ENCODE peak calls at places on chromosomes 11 and 22, in ten cellular contexts. O is right lobe of liver, X is uterus, F is cardiac muscle cell, B is HFF-Myc, P is progenitor cell of endocrine pancreas, A is GM20000, M is thoracic aorta, G is tibial nerve, U is osteoblast. S is an unnamed sample.

GRCh38 chr11:24373516-24373915 is 123.3 kb upstream of the LUZP2 start:
- DNase-seq in O (no peak), X (no peak), F (no peak), B (no peak), P (no peak), A (no peak), M (no peak), G (no peak), U (no peak), S (no peak)

GRCh38 chr22:41913842-41914534 is 886 bp downstream of the SHISA8 start:
- DNase-seq in O (no peak), X (no peak), F (no peak), B (no peak), P (peak), A (no peak), M (no peak), G (no peak), U (peak), S (peak)

GRCh38 chr22:19469421-19469820 is 9.6 kb downstream of the UFD1 start:
- DNase-seq in O (no peak), X (no peak), F (no peak), B (no peak), P (no peak), A (no peak), M (no peak), G (no peak), U (no peak), S (no peak)

GRCh38 chr11:103491777-103492176 is 382.6 kb downstream of the DYNC2H1 start:
- DNase-seq in O (no peak), X (no peak), F (no peak), B (no peak), P (no peak), A (no peak), M (no peak), G (no peak), U (no peak), S (no peak)

GRCh38 chr22:48406161-48406560 is 1421.5 kb downstream of the BRD1 start:
- DNase-seq in O (no peak), X (no peak), F (no peak), B (no peak), P (no peak), A (no peak), M (no peak), G (no peak), U (no peak), S (no peak)

GRCh38 chr11:6855971-6856542 is 6.8 kb upstream of the OR10A2 start:
- DNase-seq in O (no peak), X (peak), F (peak), B (no peak), P (no peak), A (no peak), M (no peak), G (no peak), U (no peak), S (no peak)

GRCh38 chr11:69052343-69053168 is 3.8 kb downstream of the TPCN2 start:
- DNase-seq in O (no peak), X (no peak), F (no peak), B (no peak), P (no peak), A (peak), M (no peak), G (no peak), U (peak), S (no peak)

GRCh38 chr22:19109198-19110063 is 12.8 kb downstream of the DGCR2 start:
- DNase-seq in O (no peak), X (no peak), F (peak), B (no peak), P (no peak), A (peak), M (no peak), G (peak), U (no peak), S (no peak)

GRCh38 chr22:44608606-44609226 is 93.3 kb upstream of the PRR5 start:
- DNase-seq in O (no peak), X (no peak), F (no peak), B (no peak), P (no peak), A (no peak), M (no peak), G (no peak), U (no peak), S (no peak)

GRCh38 chr11:31875861-31876625 is 64.9 kb upstream of the PAX6 start:
- DNase-seq in O (no peak), X (no peak), F (no peak), B (no peak), P (peak), A (no peak), M (no peak), G (no peak), U (no peak), S (no peak)

GRCh38 chr11:117019871-117020270 is 78.4 kb downstream of the SIK3 start:
- DNase-seq in O (no peak), X (no peak), F (no peak), B (no peak), P (no peak), A (no peak), M (no peak), G (no peak), U (no peak), S (no peak)

GRCh38 chr22:49057910-49058309 is 769.8 kb downstream of the BRD1 start:
- DNase-seq in O (no peak), X (no peak), F (no peak), B (no peak), P (no peak), A (no peak), M (no peak), G (no peak), U (no peak), S (no peak)

GRCh38 chr11:94576306-94576705 is 9.1 kb downstream of the PIWIL4 start:
- DNase-seq in O (no peak), X (no peak), F (no peak), B (no peak), P (no peak), A (no peak), M (no peak), G (no peak), U (no peak), S (no peak)

GRCh38 chr22:33404723-33405122 is 346.5 kb upstream of the SYN3 start:
- DNase-seq in O (no peak), X (no peak), F (no peak), B (no peak), P (no peak), A (no peak), M (no peak), G (no peak), U (no peak), S (no peak)

GRCh38 chr22:36374603-36375024 is 13.2 kb downstream of the MYH9 start:
- DNase-seq in O (peak), X (peak), F (peak), B (no peak), P (no peak), A (no peak), M (no peak), G (no peak), U (peak), S (no peak)

DNA sequence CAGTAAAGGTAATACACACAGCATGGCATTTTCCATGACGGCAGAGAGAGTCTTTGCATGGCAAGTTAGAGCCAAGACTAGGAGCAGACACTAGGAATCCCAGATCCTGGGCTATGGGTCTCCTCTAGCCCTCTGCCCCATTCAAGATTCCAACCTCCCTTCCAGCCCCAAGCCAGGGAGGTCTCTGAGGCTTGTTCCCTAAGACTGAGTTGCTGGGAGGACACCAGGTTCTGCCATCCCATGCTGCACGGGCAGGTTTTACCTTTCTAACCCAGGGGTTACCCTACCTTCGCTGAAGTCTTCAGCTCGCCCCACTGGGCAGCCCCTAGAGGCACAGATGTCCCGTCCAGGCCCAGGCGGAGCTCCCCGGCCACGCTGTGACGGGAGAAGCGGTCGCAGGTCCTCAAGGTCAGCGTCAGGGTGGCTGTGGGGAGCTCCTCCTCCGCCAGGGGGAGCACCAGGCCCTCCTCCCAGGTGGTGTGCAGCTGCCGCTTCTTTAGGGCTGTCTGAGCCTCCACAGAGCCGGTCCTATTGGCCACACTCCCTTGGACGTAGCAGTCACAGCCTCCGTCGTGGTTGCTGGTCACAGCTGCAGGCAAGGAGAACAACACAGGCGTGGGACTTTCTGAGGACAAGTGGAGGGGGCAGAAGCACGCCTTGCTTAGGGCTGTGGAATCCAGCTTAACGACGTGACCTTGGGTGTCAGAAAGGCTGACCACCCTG is 33.8 kb downstream of the SYT13 start:
- DNase-seq in O (no peak), X (no peak), F (peak), B (no peak), P (peak), A (peak), M (no peak), G (no peak), U (peak), S (peak)
- TF ChIP-seq CTCF in O (peak), X (peak), F (peak), B (peak), P (peak), A (peak), M (peak), G (peak), U (peak), S (peak)

DNA sequence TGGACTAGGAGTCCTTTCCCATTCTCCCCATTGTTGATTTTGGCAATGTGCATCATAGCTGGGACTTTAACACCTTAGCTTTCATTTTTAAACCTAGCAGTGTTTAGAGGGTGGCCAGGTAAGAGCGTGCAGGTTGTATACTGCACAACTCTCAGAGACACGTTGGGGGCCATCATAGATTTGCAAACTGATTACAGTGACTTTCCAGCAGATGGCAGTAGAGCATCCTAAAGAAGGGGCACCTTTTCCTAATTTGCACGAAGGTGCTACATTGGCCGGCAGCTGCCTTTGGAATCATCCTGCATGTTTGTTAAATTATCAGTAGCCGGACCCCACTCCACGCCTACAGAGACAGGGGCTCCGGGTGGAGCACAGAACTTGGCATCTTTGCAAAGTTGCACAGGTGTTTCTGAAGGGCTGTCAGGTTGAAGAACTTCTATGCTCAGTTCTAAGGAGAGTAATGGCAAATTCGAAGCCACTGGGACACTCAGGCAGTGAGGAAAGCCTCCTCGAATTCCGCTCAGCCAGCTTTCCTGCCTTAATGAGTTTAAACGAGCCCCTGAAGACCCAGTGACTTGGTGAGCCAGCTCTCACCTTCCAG is 7.7 kb downstream of the LHFPL7 start:
- DNase-seq in O (no peak), X (no peak), F (peak), B (no peak), P (no peak), A (peak), M (no peak), G (peak), U (peak), S (peak)
- TF ChIP-seq CTCF in O (peak), X (peak), F (peak), B (peak), P (peak), A (peak), M (peak), G (peak), U (peak), S (peak)

GRCh38 chr11:33835143-33835878 is 56.6 kb downstream of the LMO2 start:
- DNase-seq in O (no peak), X (peak), F (peak), B (no peak), P (no peak), A (no peak), M (no peak), G (peak), U (peak), S (no peak)
- TF ChIP-seq CTCF in O (peak), X (peak), F (peak), B (peak), P (no peak), A (no peak), M (no peak), G (peak), U (peak), S (no peak)

GRCh38 chr22:39017596-39018365 is 3.1 kb upstream of the APOBEC3D start:
- DNase-seq in O (no peak), X (no peak), F (no peak), B (no peak), P (no peak), A (no peak), M (no peak), G (no peak), U (peak), S (no peak)

GRCh38 chr22:39012525-39013516 is 1.2 kb upstream of the APOBEC3C start:
- DNase-seq in O (no peak), X (peak), F (peak), B (no peak), P (no peak), A (no peak), M (no peak), G (no peak), U (no peak), S (no peak)

GRCh38 chr22:39010946-39011625 is 3.0 kb upstream of the APOBEC3C start:
- DNase-seq in O (no peak), X (no peak), F (no peak), B (no peak), P (no peak), A (no peak), M (no peak), G (no peak), U (no peak), S (no peak)

GRCh38 chr22:39016592-39016991 is 2.5 kb downstream of the APOBEC3C start:
- DNase-seq in O (no peak), X (no peak), F (no peak), B (no peak), P (no peak), A (no peak), M (no peak), G (no peak), U (peak), S (no peak)

GRCh38 chr22:39013923-39014722 is at the start of gene APOBEC3C:
- DNase-seq in O (peak), X (peak), F (peak), B (peak), P (no peak), A (peak), M (peak), G (peak), U (peak), S (peak)
- TF ChIP-seq CTCF in O (no peak), X (no peak), F (peak), B (no peak), P (no peak), A (no peak), M (no peak), G (no peak), U (no peak), S (no peak)

GRCh38 chr11:27700351-27701261 is at the start of gene BDNF:
- DNase-seq in O (peak), X (no peak), F (peak), B (no peak), P (peak), A (peak), M (no peak), G (no peak), U (peak), S (no peak)

GRCh38 chr11:27699926-27700350 is 317 bp downstream of the BDNF start:
- DNase-seq in O (peak), X (no peak), F (no peak), B (no peak), P (no peak), A (no peak), M (no peak), G (no peak), U (peak), S (no peak)

GRCh38 chr11:27697679-27698275 is 2.5 kb downstream of the BDNF start:
- DNase-seq in O (no peak), X (no peak), F (peak), B (no peak), P (no peak), A (no peak), M (no peak), G (no peak), U (no peak), S (no peak)

GRCh38 chr11:27698872-27699241 is 1.4 kb downstream of the BDNF start:
- DNase-seq in O (peak), X (peak), F (peak), B (peak), P (peak), A (peak), M (no peak), G (peak), U (peak), S (peak)

DNA sequence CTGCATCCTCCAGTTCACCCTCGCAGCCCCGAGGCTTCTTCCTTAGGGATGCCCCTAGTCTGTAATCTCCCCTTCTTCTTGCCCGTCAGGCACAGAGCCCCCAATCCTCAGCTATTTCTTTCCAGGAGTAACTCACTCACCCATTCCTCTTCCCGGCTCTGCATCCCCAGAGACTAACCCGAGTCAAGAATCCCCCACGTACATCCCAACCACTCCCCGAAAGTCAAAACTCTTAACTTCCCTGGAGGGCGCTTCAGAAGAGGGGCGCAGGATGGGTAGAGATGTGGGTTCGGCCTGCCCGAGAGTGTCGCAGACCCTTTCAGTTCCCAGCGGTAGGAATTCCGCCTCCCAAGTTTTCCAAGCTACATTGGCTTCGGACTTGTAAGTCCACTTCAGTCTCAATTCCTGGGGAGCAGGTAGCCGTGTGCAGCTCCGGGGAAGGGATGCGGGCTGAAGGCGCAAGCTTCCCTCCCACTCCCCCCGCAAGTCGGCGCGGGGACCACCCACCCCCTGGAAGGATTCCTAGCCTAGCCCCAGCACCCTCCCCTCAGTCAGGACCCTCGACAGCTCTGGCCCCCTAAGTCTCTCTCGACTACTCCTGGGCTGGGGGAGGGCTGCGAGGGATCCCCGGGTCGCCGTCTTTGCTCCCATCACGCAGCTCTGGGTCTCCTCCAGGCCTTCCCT is 871 bp downstream of the BDNF start:
- DNase-seq in O (no peak), X (no peak), F (peak), B (no peak), P (no peak), A (no peak), M (no peak), G (no peak), U (no peak), S (no peak)
- TF ChIP-seq CTCF in O (no peak), X (no peak), F (no peak), B (no peak), P (no peak), A (no peak), M (no peak), G (no peak), U (no peak), S (no peak)

DNA sequence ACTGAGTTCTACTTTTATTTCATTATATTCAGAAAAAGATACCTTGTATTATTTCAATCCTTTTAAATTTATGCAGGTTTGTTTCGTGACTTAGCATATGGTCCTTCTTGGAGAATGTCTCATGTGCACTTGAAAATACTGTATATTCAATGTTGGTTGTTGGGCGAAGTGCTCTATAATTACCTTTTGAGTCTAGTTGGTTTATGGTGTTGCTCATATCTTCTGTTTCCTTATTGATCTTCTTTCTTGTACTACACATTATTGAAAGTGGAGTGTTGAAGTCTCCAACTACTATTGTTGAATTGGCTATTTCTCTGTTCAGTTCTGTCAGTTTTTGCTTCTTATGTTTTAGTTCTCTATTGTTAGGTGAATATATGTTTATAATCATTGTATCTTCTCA is 90.4 kb downstream of the KCNQ1OT1 start:
- DNase-seq in O (no peak), X (no peak), F (no peak), B (no peak), P (no peak), A (no peak), M (no peak), G (no peak), U (no peak), S (no peak)
- TF ChIP-seq CTCF in O (no peak), X (no peak), F (no peak), B (no peak), P (no peak), A (no peak), M (no peak), G (no peak), U (no peak), S (no peak)

GRCh38 chr11:118629761-118630661 is 22.6 kb downstream of the PHLDB1 start:
- DNase-seq in O (no peak), X (no peak), F (no peak), B (no peak), P (no peak), A (no peak), M (no peak), G (no peak), U (peak), S (no peak)

GRCh38 chr11:118627566-118627965 is 20.2 kb downstream of the PHLDB1 start:
- DNase-seq in O (no peak), X (no peak), F (no peak), B (no peak), P (no peak), A (no peak), M (no peak), G (no peak), U (no peak), S (no peak)

GRCh38 chr11:118628031-118628430 is 20.6 kb downstream of the PHLDB1 start:
- DNase-seq in O (no peak), X (no peak), F (no peak), B (no peak), P (no peak), A (no peak), M (no peak), G (no peak), U (no peak), S (no peak)

GRCh38 chr11:118628861-118629549 is 21.6 kb downstream of the PHLDB1 start:
- DNase-seq in O (no peak), X (no peak), F (no peak), B (no peak), P (no peak), A (no peak), M (no peak), G (no peak), U (no peak), S (no peak)

GRCh38 chr11:118628432-118628831 is 21.0 kb downstream of the PHLDB1 start:
- DNase-seq in O (no peak), X (no peak), F (no peak), B (no peak), P (no peak), A (no peak), M (no peak), G (no peak), U (no peak), S (no peak)
- TF ChIP-seq CTCF in O (no peak), X (no peak), F (no peak), B (no peak), P (no peak), A (no peak), M (no peak), G (no peak), U (no peak), S (no peak)

DNA sequence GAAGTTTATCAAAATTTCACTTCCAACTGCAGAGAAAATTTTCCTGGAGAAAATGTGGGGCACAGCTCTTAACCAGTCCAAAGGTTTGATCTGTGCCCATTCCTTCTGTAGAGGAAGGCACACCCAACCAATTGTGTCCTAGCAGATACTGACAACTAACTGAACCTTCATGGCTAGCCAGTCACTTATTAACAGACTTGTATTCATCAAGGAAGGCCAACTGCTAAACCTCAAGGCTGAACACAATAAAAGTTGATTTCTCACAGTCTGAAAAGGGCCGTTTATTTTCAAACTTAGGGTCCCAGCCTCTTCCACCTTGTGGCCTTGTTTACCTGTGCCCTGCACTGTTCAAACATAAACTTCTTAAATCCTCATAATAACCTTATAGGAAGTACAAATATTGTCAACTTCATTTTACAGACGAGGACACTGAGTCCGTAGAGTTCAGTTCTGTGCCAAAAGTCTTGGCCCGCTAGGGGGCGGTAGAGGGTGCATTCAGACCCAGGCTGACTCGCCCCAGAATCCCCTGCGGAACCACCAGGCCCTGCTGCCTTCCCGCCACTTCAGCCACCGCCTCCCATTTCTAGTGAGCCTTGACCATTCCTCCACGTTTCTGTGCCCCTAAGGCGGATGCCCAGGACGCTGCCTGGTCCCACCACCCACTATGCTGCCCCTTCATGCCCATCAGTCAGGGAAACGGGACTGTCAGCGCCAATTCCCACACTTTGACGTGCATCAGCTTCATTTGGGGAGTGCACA is 19.3 kb downstream of the SYT13 start:
- DNase-seq in O (no peak), X (no peak), F (no peak), B (no peak), P (no peak), A (peak), M (no peak), G (no peak), U (no peak), S (peak)
- TF ChIP-seq CTCF in O (peak), X (no peak), F (peak), B (peak), P (peak), A (peak), M (no peak), G (peak), U (peak), S (peak)

S was measured in endothelial cell.